ENCODE peak calls at places on chromosomes 2 and 18, in four cellular contexts. F, G, R and J are unnamed samples.

GRCh38 chr18:79588636-79589481 is 90.7 kb upstream of the CTDP1 start:
- DNase-seq in F (peak; percentile 98), G (no peak), R (no peak), J (no peak)

GRCh38 chr2:157497603-157498314 is 53.9 kb upstream of the CYTIP start:
- DNase-seq in F (peak; percentile 45), G (peak; percentile 85), R (peak; percentile 31), J (no peak)

GRCh38 chr2:238897911-238898311 is 50.0 kb downstream of the TWIST2 start:
- DNase-seq in F (no peak), G (no peak), R (no peak), J (no peak)

GRCh38 chr2:113180131-113180946 is 6.6 kb downstream of the PSD4 start:
- DNase-seq in F (no peak), G (no peak), R (no peak), J (no peak)

GRCh38 chr18:48475635-48476549 is 62.9 kb upstream of the CTIF start:
- DNase-seq in F (peak; percentile 77), G (peak; percentile 86), R (peak; percentile 57), J (peak; percentile 66)

GRCh38 chr2:128716371-128716770 is 397.7 kb upstream of the HS6ST1 start:
- DNase-seq in F (no peak), G (no peak), R (no peak), J (no peak)

GRCh38 chr2:20538308-20539132 is 91.6 kb downstream of the RHOB start:
- DNase-seq in F (no peak), G (peak; percentile 65), R (no peak), J (no peak)

GRCh38 chr2:11102466-11102865 is 52.8 kb upstream of the SLC66A3 start:
- DNase-seq in F (no peak), G (no peak), R (no peak), J (no peak)

GRCh38 chr18:67730884-67731283 is 214.4 kb upstream of the DSEL start:
- DNase-seq in F (peak; percentile 86), G (no peak), R (peak; percentile 91), J (no peak)

GRCh38 chr2:64203131-64204005 is 59.1 kb upstream of the PELI1 start:
- DNase-seq in F (peak; percentile 71), G (no peak), R (peak; percentile 61), J (no peak)

GRCh38 chr2:168089200-168089599 is 158.2 kb downstream of the STK39 start:
- DNase-seq in F (no peak), G (no peak), R (no peak), J (no peak)

DNA sequence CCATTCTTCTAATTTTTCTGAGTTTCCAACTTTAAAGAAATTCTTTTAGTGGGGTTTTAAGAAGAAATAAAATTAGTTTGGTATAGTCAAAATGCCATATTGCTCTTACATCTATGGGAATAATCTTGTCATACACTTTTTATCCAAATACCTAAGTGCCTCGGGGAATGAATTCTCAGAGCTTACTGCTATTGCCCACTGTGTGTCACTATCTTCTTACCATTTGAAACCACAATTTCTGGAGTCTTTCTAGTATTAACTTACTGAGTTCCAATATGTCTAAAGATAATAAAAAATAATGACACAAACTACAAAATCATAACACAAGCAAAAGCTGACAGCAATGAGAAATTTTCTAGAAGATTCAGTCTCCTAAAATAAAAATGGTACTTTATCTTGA is 23.7 kb upstream of the DNAH6 start:
- DNase-seq in F (no peak), G (peak; percentile 44), R (no peak), J (no peak)
- H3K9ac ChIP-seq in F (no peak overlapping the region), G (no peak overlapping the region), R (no peak overlapping the region), J (no peak overlapping the region)

GRCh38 chr2:236505648-236506047 is 64.0 kb upstream of the ACKR3 start:
- DNase-seq in F (no peak), G (no peak), R (no peak), J (no peak)

GRCh38 chr2:236510049-236510448 is 59.6 kb upstream of the ACKR3 start:
- DNase-seq in F (no peak), G (no peak), R (no peak), J (no peak)

GRCh38 chr2:236503583-236503982 is 66.0 kb upstream of the ACKR3 start:
- DNase-seq in F (no peak), G (no peak), R (no peak), J (no peak)

GRCh38 chr2:236505071-236505470 is 64.6 kb upstream of the ACKR3 start:
- DNase-seq in F (no peak), G (no peak), R (no peak), J (no peak)

GRCh38 chr2:236507393-236508085 is 62.1 kb upstream of the ACKR3 start:
- DNase-seq in F (peak; percentile 65), G (no peak), R (peak; percentile 61), J (no peak)
- H3K9ac ChIP-seq in F (no peak overlapping the region), G (no peak overlapping the region), R (peak overlapping the region; percentile 46), J (no peak overlapping the region)

GRCh38 chr2:216735086-216735485 is 39.7 kb upstream of the IGFBP5 start:
- DNase-seq in F (no peak), G (no peak), R (no peak), J (no peak)
- H3K9ac ChIP-seq in F (no peak overlapping the region), G (no peak overlapping the region), R (no peak overlapping the region), J (no peak overlapping the region)

GRCh38 chr2:174965992-174966789 is 39.0 kb downstream of the CHN1 start:
- DNase-seq in F (peak; percentile 65), G (no peak), R (no peak), J (no peak)
- H3K9ac ChIP-seq in F (no peak overlapping the region), G (no peak overlapping the region), R (no peak overlapping the region), J (peak overlapping the region; percentile 54)